ENCODE peak calls at places on chromosomes 11 and 22, in nine cellular contexts. One of them, this sample, is unnamed.
A peak's percentile ranks its signal among the peaks of the same experiment; 100 is the strongest.

GRCh38 chr11:91366816-91367215 is 857.8 kb upstream of the FAT3 start:
- DNase-seq in testis: no peak
- DNase-seq in CD4-positive, alpha-beta memory T cell: no peak
- DNase-seq in colonic mucosa: no peak
- DNase-seq in CD4-positive, CD25-positive, alpha-beta regulatory T cell: no peak
- DNase-seq in cardiac muscle cell: no peak
- DNase-seq in vagina: no peak
- DNase-seq in mammary epithelial cell: no peak
- DNase-seq in CD8-positive, alpha-beta T cell: no peak
- DNase-seq in this sample: no peak

GRCh38 chr11:110972640-110973039 is 260.4 kb upstream of the ARHGAP20 start:
- DNase-seq in colonic mucosa: no peak
- DNase-seq in mammary epithelial cell: peak; percentile 70
- DNase-seq in cardiac muscle cell: peak; percentile 91
- DNase-seq in CD8-positive, alpha-beta T cell: no peak
- DNase-seq in CD4-positive, CD25-positive, alpha-beta regulatory T cell: no peak
- DNase-seq in vagina: no peak
- DNase-seq in testis: no peak
- DNase-seq in CD4-positive, alpha-beta memory T cell: no peak
- DNase-seq in this sample: no peak

GRCh38 chr22:30298005-30298701 is 8.8 kb upstream of the CASTOR1 start:
- DNase-seq in vagina: no peak
- DNase-seq in cardiac muscle cell: no peak
- DNase-seq in CD4-positive, alpha-beta memory T cell: no peak
- DNase-seq in CD8-positive, alpha-beta T cell: no peak
- DNase-seq in colonic mucosa: peak; percentile 65
- DNase-seq in testis: no peak
- DNase-seq in mammary epithelial cell: peak; percentile 88
- DNase-seq in CD4-positive, CD25-positive, alpha-beta regulatory T cell: no peak
- DNase-seq in this sample: no peak

GRCh38 chr22:49617264-49617663 is 210.4 kb downstream of the BRD1 start:
- DNase-seq in mammary epithelial cell: no peak
- DNase-seq in CD4-positive, alpha-beta memory T cell: no peak
- DNase-seq in vagina: no peak
- DNase-seq in cardiac muscle cell: no peak
- DNase-seq in CD4-positive, CD25-positive, alpha-beta regulatory T cell: no peak
- DNase-seq in CD8-positive, alpha-beta T cell: no peak
- DNase-seq in testis: no peak
- DNase-seq in colonic mucosa: no peak
- DNase-seq in this sample: no peak

GRCh38 chr22:40235418-40235817 is 57.7 kb downstream of the TNRC6B start:
- DNase-seq in vagina: no peak
- DNase-seq in CD4-positive, CD25-positive, alpha-beta regulatory T cell: no peak
- DNase-seq in cardiac muscle cell: peak; percentile 31
- DNase-seq in testis: no peak
- DNase-seq in CD4-positive, alpha-beta memory T cell: no peak
- DNase-seq in mammary epithelial cell: no peak
- DNase-seq in colonic mucosa: no peak
- DNase-seq in CD8-positive, alpha-beta T cell: no peak
- DNase-seq in this sample: no peak

GRCh38 chr11:5197538-5197937 is 2.9 kb downstream of the OR51V1 start:
- DNase-seq in vagina: no peak
- DNase-seq in colonic mucosa: no peak
- DNase-seq in mammary epithelial cell: no peak
- DNase-seq in CD4-positive, CD25-positive, alpha-beta regulatory T cell: no peak
- DNase-seq in testis: no peak
- DNase-seq in CD8-positive, alpha-beta T cell: no peak
- DNase-seq in CD4-positive, alpha-beta memory T cell: no peak
- DNase-seq in cardiac muscle cell: no peak
- DNase-seq in this sample: no peak

GRCh38 chr11:24575392-24575791 is 78.5 kb downstream of the LUZP2 start:
- DNase-seq in colonic mucosa: no peak
- DNase-seq in vagina: no peak
- DNase-seq in mammary epithelial cell: no peak
- DNase-seq in cardiac muscle cell: peak; percentile 55
- DNase-seq in CD4-positive, CD25-positive, alpha-beta regulatory T cell: no peak
- DNase-seq in testis: no peak
- DNase-seq in CD8-positive, alpha-beta T cell: no peak
- DNase-seq in CD4-positive, alpha-beta memory T cell: no peak
- DNase-seq in this sample: no peak

GRCh38 chr22:17158568-17159503 is at the start of gene HDHD5:
- DNase-seq in testis: peak; percentile 94
- DNase-seq in mammary epithelial cell: peak; percentile 89
- DNase-seq in cardiac muscle cell: peak; percentile 93
- DNase-seq in vagina: no peak
- DNase-seq in CD8-positive, alpha-beta T cell: peak; percentile 78
- DNase-seq in CD4-positive, CD25-positive, alpha-beta regulatory T cell: peak; percentile 93
- DNase-seq in CD4-positive, alpha-beta memory T cell: peak; percentile 85
- DNase-seq in colonic mucosa: peak; percentile 93
- DNase-seq in this sample: peak; percentile 78

GRCh38 chr11:119741369-119742262 is 12.6 kb upstream of the NECTIN1 start:
- DNase-seq in CD8-positive, alpha-beta T cell: peak; percentile 31
- DNase-seq in colonic mucosa: peak; percentile 82
- DNase-seq in CD4-positive, CD25-positive, alpha-beta regulatory T cell: peak; percentile 20
- DNase-seq in cardiac muscle cell: peak; percentile 34
- DNase-seq in mammary epithelial cell: no peak
- DNase-seq in testis: peak; percentile 70
- DNase-seq in vagina: no peak
- DNase-seq in CD4-positive, alpha-beta memory T cell: peak; percentile 49
- DNase-seq in this sample: peak; percentile 21

GRCh38 chr11:118915396-118915795 is 10.3 kb downstream of the BCL9L start:
- DNase-seq in colonic mucosa: no peak
- DNase-seq in mammary epithelial cell: no peak
- DNase-seq in cardiac muscle cell: no peak
- DNase-seq in CD4-positive, CD25-positive, alpha-beta regulatory T cell: no peak
- DNase-seq in CD4-positive, alpha-beta memory T cell: no peak
- DNase-seq in CD8-positive, alpha-beta T cell: no peak
- DNase-seq in vagina: no peak
- DNase-seq in testis: no peak
- DNase-seq in this sample: no peak

GRCh38 chr11:18618341-18619025 is 15.7 kb downstream of the SPTY2D1 start:
- DNase-seq in CD8-positive, alpha-beta T cell: no peak
- DNase-seq in colonic mucosa: no peak
- DNase-seq in vagina: no peak
- DNase-seq in CD4-positive, CD25-positive, alpha-beta regulatory T cell: no peak
- DNase-seq in testis: no peak
- DNase-seq in CD4-positive, alpha-beta memory T cell: no peak
- DNase-seq in cardiac muscle cell: peak; percentile 84
- DNase-seq in mammary epithelial cell: no peak
- DNase-seq in this sample: no peak

GRCh38 chr11:73414977-73415492 is 38.8 kb downstream of the RELT start:
- DNase-seq in CD4-positive, CD25-positive, alpha-beta regulatory T cell: peak; percentile 12
- DNase-seq in testis: no peak
- DNase-seq in vagina: no peak
- DNase-seq in cardiac muscle cell: peak; percentile 53
- DNase-seq in CD8-positive, alpha-beta T cell: no peak
- DNase-seq in mammary epithelial cell: no peak
- DNase-seq in colonic mucosa: no peak
- DNase-seq in CD4-positive, alpha-beta memory T cell: no peak
- DNase-seq in this sample: no peak

GRCh38 chr11:44246726-44247125 is 63.2 kb downstream of the ALX4 start:
- DNase-seq in colonic mucosa: no peak
- DNase-seq in cardiac muscle cell: peak; percentile 77
- DNase-seq in mammary epithelial cell: no peak
- DNase-seq in testis: no peak
- DNase-seq in CD8-positive, alpha-beta T cell: no peak
- DNase-seq in CD4-positive, alpha-beta memory T cell: no peak
- DNase-seq in vagina: no peak
- DNase-seq in CD4-positive, CD25-positive, alpha-beta regulatory T cell: no peak
- DNase-seq in this sample: no peak

GRCh38 chr11:20048246-20048645 is 112.0 kb downstream of the DBX1 start:
- DNase-seq in colonic mucosa: no peak
- DNase-seq in CD4-positive, alpha-beta memory T cell: no peak
- DNase-seq in vagina: no peak
- DNase-seq in cardiac muscle cell: no peak
- DNase-seq in testis: no peak
- DNase-seq in CD8-positive, alpha-beta T cell: no peak
- DNase-seq in mammary epithelial cell: no peak
- DNase-seq in CD4-positive, CD25-positive, alpha-beta regulatory T cell: no peak
- DNase-seq in this sample: no peak

GRCh38 chr11:76614471-76615183 is 55.9 kb downstream of the LRRC32 start:
- DNase-seq in mammary epithelial cell: no peak
- DNase-seq in vagina: no peak
- DNase-seq in colonic mucosa: no peak
- DNase-seq in CD4-positive, alpha-beta memory T cell: no peak
- DNase-seq in testis: no peak
- DNase-seq in CD8-positive, alpha-beta T cell: no peak
- DNase-seq in cardiac muscle cell: peak; percentile 55
- DNase-seq in CD4-positive, CD25-positive, alpha-beta regulatory T cell: no peak
- DNase-seq in this sample: no peak

GRCh38 chr11:82978422-82979099 is 77.0 kb downstream of the DDIAS start:
- DNase-seq in colonic mucosa: no peak
- DNase-seq in mammary epithelial cell: peak; percentile 89
- DNase-seq in vagina: no peak
- DNase-seq in CD8-positive, alpha-beta T cell: no peak
- DNase-seq in testis: no peak
- DNase-seq in CD4-positive, alpha-beta memory T cell: no peak
- DNase-seq in CD4-positive, CD25-positive, alpha-beta regulatory T cell: peak; percentile 37
- DNase-seq in cardiac muscle cell: peak; percentile 32
- DNase-seq in this sample: no peak

GRCh38 chr22:20567993-20568417 is 60.6 kb downstream of the MED15 start:
- DNase-seq in CD4-positive, CD25-positive, alpha-beta regulatory T cell: no peak
- DNase-seq in CD4-positive, alpha-beta memory T cell: no peak
- DNase-seq in CD8-positive, alpha-beta T cell: no peak
- DNase-seq in colonic mucosa: no peak
- DNase-seq in mammary epithelial cell: no peak
- DNase-seq in cardiac muscle cell: peak; percentile 61
- DNase-seq in testis: peak; percentile 70
- DNase-seq in vagina: no peak
- DNase-seq in this sample: no peak
- H3K27ac ChIP-seq in CD4-positive, CD25-positive, alpha-beta regulatory T cell: peak overlapping the region; percentile 79
- H3K27ac ChIP-seq in CD4-positive, alpha-beta memory T cell: no peak overlapping the region
- H3K27ac ChIP-seq in CD8-positive, alpha-beta T cell: peak overlapping the region; percentile 54
- H3K27ac ChIP-seq in colonic mucosa: no peak overlapping the region
- H3K27ac ChIP-seq in mammary epithelial cell: peak overlapping the region; percentile 79
- H3K27ac ChIP-seq in cardiac muscle cell: no peak overlapping the region
- H3K27ac ChIP-seq in testis: no peak overlapping the region
- H3K27ac ChIP-seq in vagina: peak overlapping the region; percentile 71
- H3K27ac ChIP-seq in this sample: peak overlapping the region; percentile 58

DNA sequence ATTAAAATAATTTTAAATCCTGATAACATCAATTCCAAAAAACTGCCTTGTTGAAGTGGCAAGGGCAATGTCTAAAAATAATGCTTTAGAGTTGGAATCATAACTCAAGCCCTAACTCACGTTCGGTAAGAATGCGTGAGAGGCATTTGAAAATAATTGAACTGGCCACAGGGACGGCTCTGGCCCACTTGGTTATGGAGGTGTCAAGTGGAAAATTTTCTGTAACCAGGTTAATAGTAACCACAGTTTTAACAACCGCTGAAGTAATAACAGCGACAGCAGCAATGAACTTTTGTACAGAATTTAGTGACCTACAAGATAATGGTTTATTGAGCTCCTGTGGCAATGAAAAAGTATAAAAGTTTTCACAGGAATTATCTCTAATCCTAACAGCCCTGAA is 79.4 kb downstream of the ETS1 start:
- DNase-seq in vagina: no peak
- DNase-seq in colonic mucosa: no peak
- DNase-seq in CD4-positive, CD25-positive, alpha-beta regulatory T cell: no peak
- DNase-seq in CD4-positive, alpha-beta memory T cell: no peak
- DNase-seq in testis: no peak
- DNase-seq in cardiac muscle cell: no peak
- DNase-seq in CD8-positive, alpha-beta T cell: no peak
- DNase-seq in mammary epithelial cell: no peak
- DNase-seq in this sample: no peak
- H3K4me1 ChIP-seq in vagina: peaks cover 100% of the 10 kb centered on the region
- H3K4me1 ChIP-seq in colonic mucosa: peaks cover under 1% of the 10 kb centered on the region
- H3K4me1 ChIP-seq in CD4-positive, CD25-positive, alpha-beta regulatory T cell: peaks cover 100% of the 10 kb centered on the region
- H3K4me1 ChIP-seq in CD4-positive, alpha-beta memory T cell: peaks cover 100% of the 10 kb centered on the region
- H3K4me1 ChIP-seq in testis: peaks cover 12% of the 10 kb centered on the region
- H3K4me1 ChIP-seq in cardiac muscle cell: no peaks in the 10 kb centered on the region
- H3K4me1 ChIP-seq in CD8-positive, alpha-beta T cell: peaks cover 100% of the 10 kb centered on the region
- H3K4me1 ChIP-seq in mammary epithelial cell: peaks cover 72% of the 10 kb centered on the region
- H3K4me1 ChIP-seq in this sample: peaks cover 98% of the 10 kb centered on the region

GRCh38 chr11:126357969-126358762 is 2.7 kb downstream of the ST3GAL4 start:
- DNase-seq in colonic mucosa: no peak
- DNase-seq in CD4-positive, alpha-beta memory T cell: no peak
- DNase-seq in CD8-positive, alpha-beta T cell: no peak
- DNase-seq in vagina: no peak
- DNase-seq in mammary epithelial cell: no peak
- DNase-seq in CD4-positive, CD25-positive, alpha-beta regulatory T cell: no peak
- DNase-seq in cardiac muscle cell: no peak
- DNase-seq in testis: no peak
- DNase-seq in this sample: no peak
- H3K27ac ChIP-seq in colonic mucosa: no peak overlapping the region
- H3K27ac ChIP-seq in CD4-positive, alpha-beta memory T cell: no peak overlapping the region
- H3K27ac ChIP-seq in CD8-positive, alpha-beta T cell: no peak overlapping the region
- H3K27ac ChIP-seq in vagina: peak overlapping the region; percentile 88
- H3K27ac ChIP-seq in mammary epithelial cell: no peak overlapping the region
- H3K27ac ChIP-seq in CD4-positive, CD25-positive, alpha-beta regulatory T cell: no peak overlapping the region
- H3K27ac ChIP-seq in cardiac muscle cell: no peak overlapping the region
- H3K27ac ChIP-seq in testis: peak overlapping the region; percentile 87
- H3K27ac ChIP-seq in this sample: no peak overlapping the region

GRCh38 chr11:60774726-60775125 is 10.4 kb upstream of the MS4A10 start:
- DNase-seq in CD4-positive, CD25-positive, alpha-beta regulatory T cell: no peak
- DNase-seq in colonic mucosa: no peak
- DNase-seq in CD4-positive, alpha-beta memory T cell: no peak
- DNase-seq in testis: no peak
- DNase-seq in cardiac muscle cell: no peak
- DNase-seq in CD8-positive, alpha-beta T cell: no peak
- DNase-seq in vagina: no peak
- DNase-seq in mammary epithelial cell: no peak
- DNase-seq in this sample: no peak

GRCh38 chr11:60775420-60775961 is 9.6 kb upstream of the MS4A10 start:
- DNase-seq in cardiac muscle cell: peak; percentile 96
- DNase-seq in vagina: no peak
- DNase-seq in mammary epithelial cell: peak; percentile 74
- DNase-seq in CD4-positive, alpha-beta memory T cell: peak; percentile 80
- DNase-seq in CD4-positive, CD25-positive, alpha-beta regulatory T cell: peak; percentile 89
- DNase-seq in CD8-positive, alpha-beta T cell: peak; percentile 65
- DNase-seq in testis: peak; percentile 95
- DNase-seq in colonic mucosa: peak; percentile 84
- DNase-seq in this sample: peak; percentile 49

GRCh38 chr11:60771146-60771545 is 14.0 kb upstream of the MS4A10 start:
- DNase-seq in CD8-positive, alpha-beta T cell: no peak
- DNase-seq in testis: no peak
- DNase-seq in vagina: no peak
- DNase-seq in colonic mucosa: no peak
- DNase-seq in CD4-positive, CD25-positive, alpha-beta regulatory T cell: no peak
- DNase-seq in cardiac muscle cell: no peak
- DNase-seq in CD4-positive, alpha-beta memory T cell: no peak
- DNase-seq in mammary epithelial cell: no peak
- DNase-seq in this sample: no peak

GRCh38 chr11:60771879-60772525 is 13.1 kb upstream of the MS4A10 start:
- DNase-seq in testis: no peak
- DNase-seq in CD4-positive, alpha-beta memory T cell: no peak
- DNase-seq in cardiac muscle cell: no peak
- DNase-seq in mammary epithelial cell: no peak
- DNase-seq in CD8-positive, alpha-beta T cell: no peak
- DNase-seq in CD4-positive, CD25-positive, alpha-beta regulatory T cell: no peak
- DNase-seq in colonic mucosa: no peak
- DNase-seq in vagina: no peak
- DNase-seq in this sample: no peak

DNA sequence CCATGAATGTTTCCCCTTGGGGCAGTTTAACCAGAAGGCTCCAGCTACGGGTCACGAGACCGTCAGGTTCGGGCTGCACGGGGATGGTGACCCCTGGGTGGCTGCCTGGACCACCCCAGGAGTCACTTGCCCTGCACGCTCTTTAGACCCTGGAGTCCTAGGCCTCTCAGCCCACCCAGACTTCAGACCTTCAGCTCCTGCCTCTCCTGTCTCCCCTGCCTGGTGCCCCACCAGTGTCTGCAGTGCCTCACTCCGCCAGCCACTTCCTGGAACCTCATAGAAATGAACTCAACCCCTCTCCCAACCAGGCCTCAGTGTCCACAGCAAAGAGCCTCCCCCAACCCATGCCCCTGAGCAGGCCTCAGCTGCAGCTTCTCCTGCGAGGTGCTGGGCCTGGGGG is 12.5 kb upstream of the MS4A10 start:
- DNase-seq in mammary epithelial cell: no peak
- DNase-seq in testis: no peak
- DNase-seq in vagina: no peak
- DNase-seq in colonic mucosa: no peak
- DNase-seq in CD4-positive, alpha-beta memory T cell: no peak
- DNase-seq in CD4-positive, CD25-positive, alpha-beta regulatory T cell: no peak
- DNase-seq in cardiac muscle cell: no peak
- DNase-seq in CD8-positive, alpha-beta T cell: no peak
- DNase-seq in this sample: no peak
- H3K4me1 ChIP-seq in mammary epithelial cell: peaks cover 6% of the 10 kb centered on the region
- H3K4me1 ChIP-seq in testis: peaks cover 12% of the 10 kb centered on the region
- H3K4me1 ChIP-seq in vagina: no peaks in the 10 kb centered on the region
- H3K4me1 ChIP-seq in colonic mucosa: no peaks in the 10 kb centered on the region
- H3K4me1 ChIP-seq in CD4-positive, alpha-beta memory T cell: no peaks in the 10 kb centered on the region
- H3K4me1 ChIP-seq in CD4-positive, CD25-positive, alpha-beta regulatory T cell: no peaks in the 10 kb centered on the region
- H3K4me1 ChIP-seq in cardiac muscle cell: no peaks in the 10 kb centered on the region
- H3K4me1 ChIP-seq in CD8-positive, alpha-beta T cell: peaks cover 4% of the 10 kb centered on the region
- H3K4me1 ChIP-seq in this sample: no peaks in the 10 kb centered on the region